ENCODE peak calls at places on chromosomes 13 and 19, in seven cellular contexts. Q, G, H, I, J, C and F are unnamed samples.

GRCh38 chr19:50311723-50312635 is 17.2 kb downstream of the KCNC3 start:
- DNase-seq in H (no peak), C (no peak), J (no peak), Q (no peak), I (no peak), G (no peak), F (no peak)

GRCh38 chr13:41813426-41813825 is 147.5 kb downstream of the VWA8 start:
- DNase-seq in I (no peak), G (peak; percentile 31), C (no peak), Q (no peak), J (no peak), H (no peak), F (peak; percentile 59)

GRCh38 chr19:8069116-8069973 is 16.8 kb downstream of the CCL25 start:
- DNase-seq in C (no peak), J (no peak), I (no peak), G (no peak), H (no peak), Q (no peak), F (no peak)

GRCh38 chr19:4589579-4590410 is 30.3 kb upstream of the SEMA6B start:
- DNase-seq in C (no peak), G (no peak), J (no peak), H (no peak), Q (no peak), I (no peak), F (no peak)

GRCh38 chr19:485583-486236 is 10.6 kb upstream of the MADCAM1 start:
- DNase-seq in I (no peak), J (peak; percentile 29), C (peak; percentile 35), H (no peak), G (no peak), Q (no peak), F (peak; percentile 9)

GRCh38 chr13:69565334-69565733 is 542.3 kb upstream of the ATXN8OS start:
- DNase-seq in J (no peak), Q (no peak), H (no peak), C (no peak), G (no peak), I (no peak), F (peak; percentile 67)

GRCh38 chr19:11821474-11821873 is 7.4 kb downstream of the ZNF440 start:
- DNase-seq in H (no peak), J (no peak), C (no peak), I (no peak), G (peak; percentile 50), Q (no peak), F (peak; percentile 14)

GRCh38 chr19:49691243-49692101 is 556 bp downstream of the CPT1C start:
- DNase-seq in G (peak; percentile 75), C (peak; percentile 70), J (no peak), I (no peak), H (no peak), Q (no peak), F (peak; percentile 49)

GRCh38 chr13:76939215-76939614 is 9.1 kb upstream of the ACOD1 start:
- DNase-seq in C (no peak), G (peak; percentile 57), I (no peak), H (no peak), J (no peak), Q (no peak), F (peak; percentile 46)

GRCh38 chr19:18057557-18057956 is 29.2 kb downstream of the IL12RB1 start:
- DNase-seq in J (peak; percentile 49), I (no peak), C (no peak), H (no peak), G (no peak), Q (no peak), F (no peak)

GRCh38 chr19:20664917-20665781 is 3.8 kb upstream of the ZNF626 start:
- DNase-seq in I (no peak), H (no peak), Q (no peak), J (no peak), C (peak; percentile 36), G (peak; percentile 3), F (peak; percentile 9)

GRCh38 chr13:93476175-93476574 is 249.6 kb downstream of the GPC6 start:
- DNase-seq in H (no peak), I (no peak), C (no peak), J (no peak), G (peak; percentile 65), Q (no peak), F (peak; percentile 94)

GRCh38 chr13:91384891-91385290 is 13.5 kb upstream of the GPC5 start:
- DNase-seq in G (no peak), J (no peak), Q (no peak), I (no peak), H (no peak), C (no peak), F (no peak)

GRCh38 chr19:37980419-37980975 is 73.5 kb downstream of the SIPA1L3 start:
- DNase-seq in G (no peak), I (no peak), J (no peak), H (no peak), Q (no peak), C (no peak), F (peak; percentile 50)

GRCh38 chr19:37635076-37636056 is 19.9 kb downstream of the ZFP30 start:
- DNase-seq in H (no peak), I (no peak), C (no peak), G (peak; percentile 3), J (no peak), Q (no peak), F (no peak)

GRCh38 chr13:80654638-80655249 is 313.8 kb upstream of the SPRY2 start:
- DNase-seq in I (no peak), Q (no peak), H (no peak), C (no peak), J (no peak), G (no peak), F (no peak)

GRCh38 chr19:19458110-19458816 is 52.8 kb downstream of the GATAD2A start:
- DNase-seq in I (no peak), J (no peak), Q (no peak), C (no peak), H (no peak), G (no peak), F (no peak)

GRCh38 chr13:76980075-76980718 is 11.7 kb upstream of the CLN5 start:
- DNase-seq in I (peak; percentile 80), J (peak; percentile 78), C (peak; percentile 43), G (peak; percentile 56), Q (peak; percentile 90), H (peak; percentile 85), F (peak; percentile 11)

GRCh38 chr19:18730885-18731513 is 47.5 kb downstream of the CRTC1 start:
- DNase-seq in I (no peak), C (no peak), H (no peak), Q (no peak), J (no peak), G (no peak), F (no peak)

GRCh38 chr13:30464496-30465351 is 1.0 kb downstream of the HMGB1 start:
- DNase-seq in H (peak; percentile 73), J (peak; percentile 65), I (peak; percentile 76), Q (peak; percentile 70), G (peak; percentile 84), C (peak; percentile 59), F (peak; percentile 77)

GRCh38 chr13:31201341-31202024 is 1.7 kb downstream of the B3GLCT start:
- DNase-seq in G (peak; percentile 67), Q (no peak), H (no peak), I (no peak), J (peak; percentile 32), C (no peak), F (peak; percentile 34)

GRCh38 chr13:110897024-110897423 is 17.8 kb downstream of the ANKRD10 start:
- DNase-seq in J (no peak), G (no peak), C (no peak), H (no peak), Q (no peak), I (no peak), F (no peak)

GRCh38 chr19:996051-996838 is 4.0 kb upstream of the GRIN3B start:
- DNase-seq in G (peak; percentile 57), J (no peak), Q (peak; percentile 90), C (no peak), H (peak; percentile 91), I (peak; percentile 78), F (peak; percentile 55)